ENCODE peak calls at places on chromosomes 12 and 14, in nine cellular contexts. N is glutamatergic neuron; M is sigmoid colon; S is Right ventricle myocardium superior; E is coronary artery; J is CD8-positive, alpha-beta T cell; V is SK-N-SH; O is activated CD4-positive, alpha-beta T cell treated with anti-CD3 and anti-CD28 coated beads, Interleukin-2, amount 50 U/mL, for 1 hour; A is ELR. Q is an unnamed sample.

GRCh38 chr12:113461666-113462065 is 10.0 kb downstream of the LHX5 start:
- DNase-seq in J (no peak), V (peak; percentile 68), E (no peak), N (no peak), O (no peak), A (peak; percentile 58), S (no peak), M (no peak), Q (no peak)

GRCh38 chr12:402127-402456 is 648 bp downstream of the CCDC77 start:
- DNase-seq in J (no peak), A (peak; percentile 61), V (peak; percentile 32), S (no peak), O (no peak), N (no peak), M (no peak), E (no peak), Q (no peak)

GRCh38 chr12:118166946-118167345 is 31.0 kb downstream of the PEBP1 start:
- DNase-seq in N (no peak), M (no peak), A (no peak), S (no peak), E (no peak), O (no peak), V (no peak), J (no peak), Q (no peak)

GRCh38 chr12:48815281-48816110 is 2.8 kb upstream of the CACNB3 start:
- DNase-seq in J (no peak), A (peak; percentile 85), M (peak; percentile 92), S (peak; percentile 84), N (peak; percentile 90), E (peak; percentile 87), V (peak; percentile 89), O (no peak), Q (peak; percentile 79)

GRCh38 chr14:104219731-104220224 is 81.4 kb downstream of the KIF26A start:
- DNase-seq in A (no peak), N (peak; percentile 72), O (no peak), V (no peak), M (peak; percentile 46), J (no peak), E (no peak), S (no peak), Q (no peak)

GRCh38 chr14:31596691-31597090 is 35.5 kb downstream of the NUBPL start:
- DNase-seq in E (no peak), S (no peak), N (no peak), J (no peak), A (no peak), V (no peak), O (no peak), M (no peak), Q (no peak)

GRCh38 chr12:50992814-50993213 is 33.4 kb downstream of the SLC11A2 start:
- DNase-seq in O (no peak), J (no peak), E (no peak), S (peak; percentile 59), V (no peak), A (no peak), N (no peak), M (no peak), Q (peak; percentile 11)

GRCh38 chr12:56581418-56582145 is 48.5 kb downstream of the BAZ2A start:
- DNase-seq in O (no peak), J (peak; percentile 61), V (no peak), N (no peak), E (no peak), S (no peak), M (no peak), A (peak; percentile 89), Q (no peak)

GRCh38 chr14:46325157-46325556 is 326.4 kb downstream of the RPL10L start:
- DNase-seq in E (no peak), V (no peak), A (peak; percentile 37), S (no peak), M (no peak), O (no peak), J (no peak), N (no peak), Q (no peak)

GRCh38 chr12:130121246-130122005 is 40.8 kb upstream of the FZD10 start:
- DNase-seq in S (peak; percentile 8), A (no peak), E (no peak), O (no peak), J (no peak), M (no peak), V (no peak), N (no peak), Q (no peak)

GRCh38 chr14:79548836-79549235 is 662.5 kb downstream of the DIO2 start:
- DNase-seq in S (no peak), J (no peak), E (no peak), O (no peak), N (no peak), M (no peak), V (no peak), A (no peak), Q (no peak)

GRCh38 chr12:93766802-93767523 is 89.8 kb downstream of the CRADD start:
- DNase-seq in E (no peak), N (no peak), S (no peak), J (peak; percentile 24), M (peak; percentile 80), V (peak; percentile 41), A (peak; percentile 81), O (peak; percentile 18), Q (peak; percentile 54)

GRCh38 chr12:110780448-110780847 is 37.8 kb upstream of the PPP1CC start:
- DNase-seq in O (peak; percentile 42), V (no peak), N (no peak), J (peak; percentile 42), A (no peak), M (no peak), E (no peak), S (no peak), Q (no peak)

GRCh38 chr12:103839103-103839502 is 1.9 kb downstream of the NT5DC3 start:
- DNase-seq in M (no peak), E (no peak), N (no peak), O (no peak), S (no peak), A (no peak), J (no peak), V (no peak), Q (no peak)

GRCh38 chr12:94151577-94151976 is 3.2 kb downstream of the PLXNC1 start:
- DNase-seq in N (no peak), J (no peak), A (no peak), V (no peak), E (no peak), O (no peak), S (no peak), M (no peak), Q (no peak)

GRCh38 chr12:7797698-7798398 is 8.6 kb downstream of the NANOG start:
- DNase-seq in A (peak; percentile 15), E (no peak), V (no peak), J (no peak), S (no peak), M (no peak), N (no peak), O (no peak), Q (no peak)

GRCh38 chr12:26277511-26278246 is 82.3 kb downstream of the SSPN start:
- DNase-seq in A (no peak), O (no peak), M (no peak), E (no peak), V (no peak), N (no peak), J (no peak), S (no peak), Q (no peak)

GRCh38 chr12:50555471-50555885 is 50.7 kb downstream of the DIP2B start:
- DNase-seq in V (no peak), M (no peak), N (no peak), S (no peak), E (no peak), A (no peak), J (no peak), O (no peak), Q (no peak)

GRCh38 chr14:83470466-83470865 is 1936.8 kb upstream of the SEL1L start:
- DNase-seq in N (no peak), S (no peak), M (no peak), J (no peak), O (no peak), V (no peak), A (no peak), E (no peak), Q (no peak)

GRCh38 chr12:108360487-108360886 is 21.4 kb upstream of the CMKLR1 start:
- DNase-seq in O (no peak), M (no peak), S (no peak), J (no peak), E (peak; percentile 31), N (peak; percentile 59), V (no peak), A (peak; percentile 47), Q (no peak)

GRCh38 chr14:102434647-102435175 is 72.0 kb downstream of the TECPR2 start:
- DNase-seq in M (no peak), V (no peak), N (no peak), E (no peak), A (no peak), J (no peak), S (no peak), O (no peak), Q (no peak)

GRCh38 chr12:104715562-104716182 is 242.4 kb downstream of the SLC41A2 start:
- DNase-seq in M (no peak), N (peak; percentile 32), O (no peak), J (no peak), S (no peak), A (no peak), V (peak; percentile 86), E (no peak), Q (no peak)

GRCh38 chr12:41225179-41225578 is 37.1 kb downstream of the PDZRN4 start:
- DNase-seq in N (no peak), E (no peak), M (no peak), A (no peak), S (no peak), O (no peak), J (no peak), V (no peak), Q (no peak)